ENCODE peak calls at places on chromosomes 6 and 20, in five cellular contexts. L, R, W, G and D are unnamed samples.

GRCh38 chr6:114282268-114282667 is 60.6 kb downstream of the HS3ST5 start:
- DNase-seq in L (no peak), R (no peak), G (no peak), W (no peak), D (no peak)

GRCh38 chr6:93784794-93785757 is 365.7 kb upstream of the EPHA7 start:
- DNase-seq in G (no peak), R (no peak), W (peak; percentile 86), L (no peak), D (no peak)

GRCh38 chr6:159008656-159009288 is 8.8 kb upstream of the RSPH3 start:
- DNase-seq in L (no peak), R (no peak), G (no peak), W (peak; percentile 35), D (peak; percentile 52)

GRCh38 chr6:118495639-118496296 is 52.3 kb upstream of the PLN start:
- DNase-seq in R (no peak), G (no peak), L (no peak), W (peak; percentile 33), D (no peak)

GRCh38 chr6:117615981-117616961 is 14.0 kb upstream of the GOPC start:
- DNase-seq in G (no peak), L (no peak), W (no peak), R (no peak), D (no peak)

GRCh38 chr20:10171864-10172751 is 46.5 kb upstream of the SNAP25 start:
- DNase-seq in G (peak; percentile 50), W (peak; percentile 88), R (peak; percentile 48), L (no peak), D (peak; percentile 65)

GRCh38 chr6:169986171-169986847 is 234.9 kb downstream of the ERMARD start:
- DNase-seq in R (no peak), G (no peak), W (no peak), L (no peak), D (no peak)

GRCh38 chr6:137165375-137166246 is 7.8 kb downstream of the IL22RA2 start:
- DNase-seq in L (no peak), G (peak; percentile 48), R (no peak), W (no peak), D (peak; percentile 58)

GRCh38 chr6:157143171-157143884 is 180.0 kb downstream of the TMEM242 start:
- DNase-seq in W (peak; percentile 19), R (no peak), G (peak; percentile 62), L (no peak), D (peak; percentile 82)

GRCh38 chr20:44746367-44747165 is 901 bp downstream of the KCNK15 start:
- DNase-seq in G (no peak), W (no peak), L (no peak), R (no peak), D (no peak)